ENCODE peak calls at places on chromosomes 6 and 20, in five cellular contexts. D is right cardiac atrium, N is kidney, X is HEK293T, R is cardiac muscle cell. S is an unnamed sample.

GRCh38 chr6:25934735-25935313 is 4.3 kb upstream of the SLC17A2 start:
- DNase-seq in D (no peak), N (no peak), X (no peak), R (no peak), S (no peak)

GRCh38 chr20:25043499-25044260 is 14.3 kb downstream of the ACSS1 start:
- DNase-seq in D (peak), N (peak), X (no peak), R (no peak), S (no peak)

GRCh38 chr6:29255530-29255929 is 46.0 kb upstream of the OR14J1 start:
- DNase-seq in D (no peak), N (no peak), X (no peak), R (no peak), S (no peak)

GRCh38 chr6:6688951-6689350 is 100.4 kb downstream of the LY86 start:
- DNase-seq in D (no peak), N (no peak), X (no peak), R (no peak), S (no peak)

GRCh38 chr20:61814726-61815125 is 251.0 kb downstream of the TAF4 start:
- DNase-seq in D (no peak), N (peak), X (no peak), R (no peak), S (no peak)

GRCh38 chr20:5722927-5723326 is 27.3 kb upstream of the SHLD1 start:
- DNase-seq in D (no peak), N (no peak), X (no peak), R (no peak), S (no peak)

GRCh38 chr6:33505544-33506330 is 51.4 kb downstream of the ZBTB9 start:
- DNase-seq in D (no peak), N (no peak), X (no peak), R (no peak), S (no peak)

GRCh38 chr20:45012682-45013302 is 46.5 kb downstream of the STK4 start:
- DNase-seq in D (no peak), N (no peak), X (no peak), R (no peak), S (no peak)

GRCh38 chr20:8432435-8433148 is 300.5 kb downstream of the PLCB1 start:
- DNase-seq in D (no peak), N (no peak), X (no peak), R (peak), S (no peak)